ENCODE peak calls at places on chromosomes 2 and 18, in five cellular contexts. I is RWPE2; V is foreskin keratinocyte; C is naive thymus-derived CD4-positive, alpha-beta T cell; L is lower lobe of right lung. W is an unnamed sample.

GRCh38 chr18:26057208-26057821 is 33.1 kb downstream of the SS18 start:
- ATAC-seq in L (no peak), V (no peak), C (no peak), I (no peak), W (no peak)

GRCh38 chr2:44310287-44310686 is 35.0 kb downstream of the SLC3A1 start:
- ATAC-seq in I (no peak), V (no peak), L (no peak), C (no peak), W (no peak)

GRCh38 chr2:189548686-189549439 is 31.7 kb downstream of the SLC40A1 start:
- ATAC-seq in I (no peak), C (no peak), V (peak; percentile 11), L (no peak), W (no peak)

GRCh38 chr2:215683295-215683694 is 247.4 kb upstream of the FN1 start:
- ATAC-seq in V (no peak), I (no peak), L (no peak), C (no peak), W (no peak)

GRCh38 chr18:36360256-36360909 is 62.9 kb downstream of the FHOD3 start:
- ATAC-seq in V (no peak), L (no peak), C (no peak), I (no peak), W (no peak)

GRCh38 chr2:54461251-54461650 is 5.1 kb downstream of the SPTBN1 start:
- ATAC-seq in L (no peak), I (no peak), V (no peak), C (no peak), W (peak; percentile 44)

GRCh38 chr18:24118750-24119577 is 19.9 kb upstream of the CABYR start:
- ATAC-seq in C (peak; percentile 98), V (peak; percentile 74), I (peak; percentile 73), L (peak; percentile 86), W (peak; percentile 55)

GRCh38 chr2:160463245-160463644 is 30.4 kb downstream of the RBMS1 start:
- ATAC-seq in I (no peak), C (no peak), V (no peak), L (no peak), W (no peak)

GRCh38 chr18:682833-683232 is 25.4 kb downstream of the TYMS start:
- ATAC-seq in C (no peak), I (no peak), V (no peak), L (no peak), W (no peak)

DNA sequence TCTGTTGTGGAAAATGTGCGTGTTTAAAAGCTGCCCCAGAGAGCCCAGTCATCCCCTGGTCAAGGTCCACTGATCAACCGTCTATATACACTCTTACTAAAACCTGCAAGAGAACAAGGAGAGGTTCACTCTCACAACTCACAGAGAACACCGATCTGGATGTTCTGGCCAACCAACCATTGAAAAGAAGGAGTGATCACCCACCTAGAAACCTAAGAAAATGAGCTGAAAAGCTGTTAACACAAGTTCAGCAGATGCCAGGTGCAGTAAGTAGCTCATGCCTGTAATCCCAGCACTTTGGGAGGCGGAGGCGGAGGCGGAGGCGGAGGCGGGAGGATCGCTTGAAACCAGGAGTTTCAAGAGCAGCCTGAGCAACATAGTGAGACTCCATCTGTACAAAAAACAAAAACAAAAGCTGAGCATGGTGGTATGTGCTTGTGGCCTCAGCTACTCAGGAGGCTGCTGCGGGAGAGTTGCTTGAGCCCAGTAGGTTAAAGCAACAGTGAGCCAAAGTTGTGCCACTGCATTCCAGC is 14.5 kb downstream of the ATG16L1 start:
- ATAC-seq in I (no peak), L (no peak), C (no peak), V (no peak), W (no peak)
- H3K27ac ChIP-seq in I (no peak overlapping the region), L (no peak overlapping the region), C (peak overlapping the region; percentile 79), V (no peak overlapping the region), W (no peak overlapping the region)

GRCh38 chr2:227379095-227379494 is at the start of gene TM4SF20:
- ATAC-seq in I (no peak), V (no peak), C (no peak), L (no peak), W (no peak)
- H3K27ac ChIP-seq in I (peak within 1 kb of the TSS; percentile 47), V (no peak within 1 kb of the TSS), C (no peak within 1 kb of the TSS), L (no peak within 1 kb of the TSS), W (no peak within 1 kb of the TSS)

GRCh38 chr2:119488245-119489182 is 35.8 kb downstream of the SCTR start:
- ATAC-seq in L (peak; percentile 42), I (no peak), C (no peak), V (no peak), W (no peak)

GRCh38 chr2:119486196-119486827 is 38.0 kb downstream of the SCTR start:
- ATAC-seq in C (no peak), V (no peak), L (no peak), I (no peak), W (no peak)

GRCh38 chr2:119489232-119489952 is 34.9 kb downstream of the SCTR start:
- ATAC-seq in V (no peak), I (no peak), L (no peak), C (no peak), W (no peak)

GRCh38 chr2:119486886-119487285 is 37.4 kb downstream of the SCTR start:
- ATAC-seq in V (no peak), I (no peak), L (no peak), C (no peak), W (no peak)

GRCh38 chr2:119487434-119488244 is 36.6 kb downstream of the SCTR start:
- ATAC-seq in I (no peak), C (no peak), V (no peak), L (peak; percentile 76), W (no peak)
- H3K27ac ChIP-seq in I (no peak overlapping the region), C (no peak overlapping the region), V (no peak overlapping the region), L (peak overlapping the region; percentile 47), W (no peak overlapping the region)

GRCh38 chr2:63975437-63976124 is 43.6 kb downstream of the VPS54 start:
- ATAC-seq in C (no peak), V (peak; percentile 59), I (no peak), L (no peak), W (no peak)
- H3K27ac ChIP-seq in C (no peak overlapping the region), V (peak overlapping the region; percentile 44), I (no peak overlapping the region), L (no peak overlapping the region), W (no peak overlapping the region)

GRCh38 chr2:95027369-95027720 is 1.8 kb downstream of the MAL start:
- ATAC-seq in C (no peak), V (no peak), I (no peak), L (no peak), W (no peak)
- H3K27ac ChIP-seq in C (peak overlapping the region; percentile 84), V (no peak overlapping the region), I (no peak overlapping the region), L (no peak overlapping the region), W (no peak overlapping the region)